ENCODE peak calls at places on chromosomes 7 and 10, in four cellular contexts. One of them, this sample, is unnamed.

GRCh38 chr7:21064698-21065648 is 278.3 kb upstream of the SP8 start:
- DNase-seq in A172: peak
- DNase-seq in kidney epithelial cell: no peak
- DNase-seq in CD8-positive, alpha-beta memory T cell: no peak
- DNase-seq in this sample: no peak

GRCh38 chr10:124601431-124602120 is 140.0 kb downstream of the LHPP start:
- DNase-seq in A172: no peak
- DNase-seq in CD8-positive, alpha-beta memory T cell: no peak
- DNase-seq in kidney epithelial cell: no peak
- DNase-seq in this sample: no peak

GRCh38 chr7:114085313-114085591 is 166.4 kb upstream of the PPP1R3A start:
- DNase-seq in CD8-positive, alpha-beta memory T cell: no peak
- DNase-seq in A172: no peak
- DNase-seq in kidney epithelial cell: no peak
- DNase-seq in this sample: no peak

GRCh38 chr10:75632750-75633462 is 201.5 kb downstream of the LRMDA start:
- DNase-seq in A172: no peak
- DNase-seq in kidney epithelial cell: no peak
- DNase-seq in CD8-positive, alpha-beta memory T cell: no peak
- DNase-seq in this sample: no peak

GRCh38 chr7:44431091-44431608 is 59.3 kb downstream of the NUDCD3 start:
- DNase-seq in A172: peak
- DNase-seq in CD8-positive, alpha-beta memory T cell: no peak
- DNase-seq in kidney epithelial cell: peak
- DNase-seq in this sample: no peak

GRCh38 chr7:71184136-71184535 is 52.2 kb downstream of the GALNT17 start:
- DNase-seq in CD8-positive, alpha-beta memory T cell: no peak
- DNase-seq in A172: no peak
- DNase-seq in kidney epithelial cell: no peak
- DNase-seq in this sample: no peak

GRCh38 chr7:80277434-80278427 is 143.1 kb downstream of the GNAI1 start:
- DNase-seq in CD8-positive, alpha-beta memory T cell: no peak
- DNase-seq in kidney epithelial cell: peak
- DNase-seq in A172: peak
- DNase-seq in this sample: peak

GRCh38 chr7:107938448-107939250 is 47.7 kb downstream of the DLD start:
- DNase-seq in CD8-positive, alpha-beta memory T cell: no peak
- DNase-seq in A172: no peak
- DNase-seq in kidney epithelial cell: no peak
- DNase-seq in this sample: no peak

GRCh38 chr10:20195076-20195475 is 378.8 kb downstream of the PLXDC2 start:
- DNase-seq in CD8-positive, alpha-beta memory T cell: no peak
- DNase-seq in A172: no peak
- DNase-seq in kidney epithelial cell: no peak
- DNase-seq in this sample: no peak

GRCh38 chr7:92968502-92968901 is 132.1 kb upstream of the CDK6 start:
- DNase-seq in CD8-positive, alpha-beta memory T cell: no peak
- DNase-seq in kidney epithelial cell: no peak
- DNase-seq in A172: no peak
- DNase-seq in this sample: no peak

GRCh38 chr7:3243680-3244079 is 57.4 kb upstream of the SDK1 start:
- DNase-seq in kidney epithelial cell: no peak
- DNase-seq in A172: no peak
- DNase-seq in CD8-positive, alpha-beta memory T cell: no peak
- DNase-seq in this sample: no peak

GRCh38 chr7:141541375-141541774 is 9.8 kb upstream of the AGK start:
- DNase-seq in A172: no peak
- DNase-seq in CD8-positive, alpha-beta memory T cell: no peak
- DNase-seq in kidney epithelial cell: no peak
- DNase-seq in this sample: no peak

GRCh38 chr10:53403688-53404087 is 631.1 kb upstream of the MBL2 start:
- DNase-seq in CD8-positive, alpha-beta memory T cell: no peak
- DNase-seq in A172: peak
- DNase-seq in kidney epithelial cell: peak
- DNase-seq in this sample: no peak

This sample was measured in HCT116.